ENCODE peak calls at places on chromosomes 6 and 20, in eight cellular contexts. P is activated naive CD4-positive, alpha-beta T cell; G is NCI-H69; E is A172; I is adipocyte; S is substantia nigra; W is stimulated activated naive CD8-positive, alpha-beta T cell treated with anti-CD3 and anti-CD28 coated beads, Interleukin-15, amount 100 ng/mL, for 72 hours; Q is brain microvascular endothelial cell. M is an unnamed sample.

GRCh38 chr6:166533205-166533824 is 53.2 kb downstream of the RAMACL start:
- DNase-seq in P (no peak), G (no peak), E (no peak), I (no peak), S (no peak), W (no peak), Q (no peak), M (no peak)

GRCh38 chr20:11569163-11569562 is 348.5 kb upstream of the BTBD3 start:
- DNase-seq in P (no peak), G (peak), E (no peak), I (no peak), S (no peak), W (no peak), Q (no peak), M (no peak)

GRCh38 chr20:62367136-62367482 is at the start of gene LAMA5:
- DNase-seq in P (no peak), G (peak), E (no peak), I (peak), S (peak), W (no peak), Q (no peak), M (no peak)

GRCh38 chr20:19945732-19946670 is 71.2 kb upstream of the NAA20 start:
- DNase-seq in P (no peak), G (no peak), E (no peak), I (no peak), S (no peak), W (no peak), Q (no peak), M (no peak)

GRCh38 chr6:25930532-25931410 is at the start of gene SLC17A2:
- DNase-seq in P (no peak), G (no peak), E (no peak), I (no peak), S (no peak), W (no peak), Q (no peak), M (no peak)

GRCh38 chr6:127397729-127398609 is 54.6 kb upstream of the ECHDC1 start:
- DNase-seq in P (no peak), G (no peak), E (no peak), I (no peak), S (no peak), W (no peak), Q (no peak), M (no peak)

GRCh38 chr6:16355699-16356481 is 117.5 kb downstream of the GMPR start:
- DNase-seq in P (no peak), G (no peak), E (peak), I (no peak), S (no peak), W (no peak), Q (no peak), M (no peak)

GRCh38 chr6:2875840-2876207 is 27.3 kb downstream of the SERPINB9 start:
- DNase-seq in P (peak), G (peak), E (no peak), I (peak), S (no peak), W (peak), Q (no peak), M (peak)

GRCh38 chr20:20214757-20215275 is 153.1 kb upstream of the INSM1 start:
- DNase-seq in P (no peak), G (peak), E (no peak), I (no peak), S (no peak), W (no peak), Q (no peak), M (no peak)

GRCh38 chr6:97068211-97068610 is 143.7 kb downstream of the KLHL32 start:
- DNase-seq in P (no peak), G (peak), E (no peak), I (peak), S (no peak), W (no peak), Q (no peak), M (peak)

M was measured in activated naive CD8-positive, alpha-beta T cell treated with anti-CD3 and anti-CD28 coated beads for 36 hours.